ENCODE peak calls at places on chromosomes 16 and 17, in five cellular contexts. X, A, N, M and I are unnamed samples.

GRCh38 chr17:79026345-79027273 is 2.6 kb downstream of the C1QTNF1 start:
- DNase-seq in X (no peak), A (no peak), N (peak; percentile 70), M (peak; percentile 84), I (no peak)

GRCh38 chr16:70577256-70577698 is 53.7 kb downstream of the SF3B3 start:
- DNase-seq in X (no peak), A (no peak), N (peak; percentile 65), M (peak; percentile 64), I (no peak)

GRCh38 chr17:55303701-55304145 is 39.0 kb downstream of the HLF start:
- DNase-seq in X (no peak), A (no peak), N (no peak), M (peak; percentile 17), I (no peak)

GRCh38 chr16:74029122-74029805 is 267.4 kb upstream of the PSMD7 start:
- DNase-seq in X (no peak), A (no peak), N (no peak), M (no peak), I (no peak)

GRCh38 chr16:46822270-46822669 is 8.7 kb downstream of the C16orf87 start:
- DNase-seq in X (no peak), A (no peak), N (no peak), M (peak; percentile 25), I (no peak)

GRCh38 chr16:74603848-74604247 is 3.1 kb downstream of the GLG1 start:
- DNase-seq in X (no peak), A (no peak), N (peak; percentile 27), M (peak; percentile 40), I (no peak)

GRCh38 chr17:46789610-46790009 is 28.9 kb downstream of the WNT3 start:
- DNase-seq in X (no peak), A (no peak), N (no peak), M (no peak), I (no peak)

GRCh38 chr16:72092832-72093447 is 480 bp downstream of the TXNL4B start:
- DNase-seq in X (no peak), A (peak; percentile 17), N (no peak), M (peak; percentile 83), I (no peak)

GRCh38 chr16:83116274-83116892 is 489.6 kb downstream of the CDH13 start:
- DNase-seq in X (no peak), A (no peak), N (no peak), M (no peak), I (no peak)

GRCh38 chr16:26005336-26005735 is 313.6 kb downstream of the HS3ST4 start:
- DNase-seq in X (no peak), A (no peak), N (no peak), M (no peak), I (no peak)

GRCh38 chr17:61372436-61372835 is 27.2 kb upstream of the TBX2 start:
- DNase-seq in X (no peak), A (no peak), N (no peak), M (no peak), I (no peak)

GRCh38 chr16:70391881-70392481 is 45.3 kb downstream of the DDX19A start:
- DNase-seq in X (no peak), A (no peak), N (peak; percentile 82), M (peak; percentile 43), I (no peak)

GRCh38 chr17:56577810-56578209 is 15.7 kb upstream of the NOG start:
- DNase-seq in X (no peak), A (no peak), N (no peak), M (no peak), I (no peak)

GRCh38 chr16:12907670-12908233 is 6.4 kb downstream of the SHISA9 start:
- DNase-seq in X (no peak), A (no peak), N (no peak), M (no peak), I (no peak)

GRCh38 chr16:88405325-88406060 is 22.7 kb downstream of the ZNF469 start:
- DNase-seq in X (no peak), A (no peak), N (no peak), M (peak; percentile 38), I (no peak)

GRCh38 chr16:88924834-88925539 is 52.0 kb downstream of the CBFA2T3 start:
- DNase-seq in X (no peak), A (peak; percentile 46), N (no peak), M (peak; percentile 81), I (no peak)

GRCh38 chr17:62592305-62593099 is 35.0 kb upstream of the MRC2 start:
- DNase-seq in X (no peak), A (no peak), N (no peak), M (peak; percentile 46), I (no peak)
- TF ChIP-seq CTCF in X (no peak), A (no peak), N (no peak), M (no peak), I (no peak)

GRCh38 chr17:4506180-4506814 is 7.6 kb downstream of the SPNS2 start:
- DNase-seq in X (no peak), A (no peak), N (no peak), M (no peak), I (no peak)
- TF ChIP-seq CTCF in X (no peak), A (no peak), N (no peak), M (no peak), I (no peak)

DNA sequence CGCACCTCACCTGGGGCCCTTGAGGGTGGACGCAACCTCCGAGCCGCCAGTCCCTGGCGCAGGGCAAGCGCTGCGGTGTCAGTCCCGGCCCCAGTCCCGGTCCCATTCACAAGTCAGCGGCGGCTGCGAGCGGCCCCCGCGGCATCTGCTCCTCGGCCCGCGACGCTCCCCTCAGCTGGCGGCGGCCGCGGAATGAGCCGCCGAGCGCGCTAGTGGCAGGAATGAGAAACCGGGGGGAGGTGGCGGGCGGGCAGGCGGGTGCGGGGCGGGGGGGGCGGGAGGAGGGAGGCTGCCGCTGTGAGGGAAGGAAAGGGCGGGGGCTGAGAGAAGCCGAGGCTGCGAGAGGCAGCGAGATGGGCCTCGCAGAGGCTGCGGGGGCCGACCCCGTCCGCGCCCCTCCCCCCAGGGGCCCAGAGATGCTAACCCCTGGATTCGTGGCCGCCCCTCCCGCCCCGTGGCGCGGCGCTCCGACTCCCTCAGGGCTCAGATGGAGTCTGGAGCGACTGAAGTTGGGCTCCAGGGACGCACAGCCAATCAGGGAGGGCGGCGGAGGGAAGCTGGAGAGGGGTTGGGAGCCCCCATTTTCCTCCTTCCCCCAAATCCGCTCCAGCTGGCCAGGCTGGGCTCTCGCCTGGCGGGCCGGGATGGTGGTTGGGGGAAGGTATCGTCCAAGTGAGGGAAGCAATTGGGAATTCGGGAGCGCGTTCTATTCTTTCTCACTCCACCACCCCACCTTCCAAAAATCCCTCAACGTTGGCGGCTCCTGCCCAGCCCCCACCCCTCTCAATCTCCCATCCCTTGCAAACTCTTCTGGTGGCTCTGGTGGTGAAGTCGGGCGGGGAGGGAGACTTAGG is at the start of gene CDH11:
- DNase-seq in X (peak; percentile 30), A (peak; percentile 62), N (peak; percentile 78), M (peak; percentile 89), I (peak; percentile 56)
- TF ChIP-seq CTCF in X (peak; percentile 54), A (no peak), N (peak; percentile 32), M (peak; percentile 5), I (peak; percentile 37)

GRCh38 chr16:48115299-48115698 is 40.5 kb downstream of the ABCC12 start:
- DNase-seq in X (no peak), A (no peak), N (no peak), M (no peak), I (no peak)

GRCh38 chr16:48112603-48113400 is 43.0 kb downstream of the ABCC12 start:
- DNase-seq in X (no peak), A (no peak), N (no peak), M (no peak), I (no peak)

GRCh38 chr16:48110982-48111381 is 44.8 kb downstream of the ABCC12 start:
- DNase-seq in X (no peak), A (no peak), N (no peak), M (no peak), I (no peak)

GRCh38 chr16:48114410-48114809 is 41.4 kb downstream of the ABCC12 start:
- DNase-seq in X (no peak), A (no peak), N (no peak), M (no peak), I (no peak)

DNA sequence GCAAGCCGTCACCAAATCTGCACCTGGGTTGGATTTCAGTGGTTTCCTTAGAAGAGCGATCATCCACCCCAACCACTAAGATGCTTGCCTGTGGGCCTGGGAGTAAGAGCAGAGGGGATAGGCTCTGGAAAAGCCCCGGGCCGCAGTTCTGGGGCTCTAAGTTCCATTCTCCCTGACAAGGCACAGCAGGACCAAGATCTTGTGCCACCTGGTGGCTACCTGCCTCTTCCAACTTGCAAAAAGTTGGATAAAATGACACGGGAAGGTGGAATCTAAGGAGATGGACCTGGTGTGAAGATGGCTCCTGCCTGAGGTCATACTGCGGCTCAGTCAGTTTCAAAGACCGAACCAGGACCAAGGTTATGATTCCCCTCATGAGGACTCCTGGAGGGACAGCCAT is 42.3 kb downstream of the ABCC12 start:
- DNase-seq in X (no peak), A (peak; percentile 15), N (no peak), M (no peak), I (no peak)
- TF ChIP-seq CTCF in X (peak; percentile 24), A (no peak), N (no peak), M (no peak), I (peak; percentile 24)

GRCh38 chr17:7716901-7717755 is at the start of gene DNAH2:
- DNase-seq in X (peak; percentile 87), A (peak; percentile 90), N (peak; percentile 90), M (peak; percentile 95), I (peak; percentile 87)
- TF ChIP-seq CTCF in X (peak; percentile 42), A (peak; percentile 23), N (peak; percentile 13), M (peak; percentile 36), I (no peak)

GRCh38 chr17:59106463-59107305 is at the start of gene TRIM37:
- DNase-seq in X (peak; percentile 99), A (peak; percentile 99), N (peak; percentile 99), M (peak; percentile 99), I (peak; percentile 98)

GRCh38 chr17:59105852-59106462 is 723 bp downstream of the TRIM37 start:
- DNase-seq in X (no peak), A (peak; percentile 37), N (peak; percentile 84), M (peak; percentile 47), I (peak; percentile 60)

GRCh38 chr17:59110973-59111372 is 4.3 kb upstream of the TRIM37 start:
- DNase-seq in X (no peak), A (no peak), N (no peak), M (no peak), I (no peak)

GRCh38 chr17:59108400-59109102 is 1.9 kb upstream of the TRIM37 start:
- DNase-seq in X (no peak), A (no peak), N (no peak), M (no peak), I (no peak)

DNA sequence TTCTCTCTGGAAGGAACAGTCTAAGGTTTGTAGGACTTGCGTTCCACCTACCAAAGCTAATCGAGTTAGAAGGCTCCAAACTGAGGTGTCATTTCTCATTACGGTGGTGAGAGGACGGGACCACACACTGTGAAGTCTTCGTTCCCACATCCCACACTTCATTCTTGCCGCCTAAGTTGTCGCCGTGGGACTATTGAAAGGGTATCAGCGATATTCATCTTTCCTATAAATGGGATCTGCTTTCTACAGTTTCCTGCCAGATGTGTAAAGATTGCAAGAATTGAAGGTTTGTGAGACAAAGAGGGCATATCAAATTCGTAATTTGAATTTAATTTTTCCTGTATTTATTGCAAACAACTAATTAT is 608 bp upstream of the TRIM37 start:
- DNase-seq in X (no peak), A (no peak), N (no peak), M (no peak), I (no peak)
- TF ChIP-seq CTCF in X (no peak), A (no peak), N (no peak), M (no peak), I (no peak)